ENCODE peak calls at places on chromosomes 7 and 10, in five cellular contexts. One of them, this sample, is unnamed.

GRCh38 chr10:123357363-123358075 is 203.3 kb downstream of the BUB3 start:
- DNase-seq in aorta: no peak
- DNase-seq in ascending aorta: no peak
- DNase-seq in activated T-cell treated with anti-CD3 and anti-CD28 coated beads, Interleukin-2, amount 50 U/mL, for 72 hours: no peak
- DNase-seq in GM12865: no peak
- DNase-seq in this sample: no peak

GRCh38 chr7:105396566-105396965 is 7.8 kb upstream of the SRPK2 start:
- DNase-seq in aorta: no peak
- DNase-seq in ascending aorta: no peak
- DNase-seq in activated T-cell treated with anti-CD3 and anti-CD28 coated beads, Interleukin-2, amount 50 U/mL, for 72 hours: no peak
- DNase-seq in GM12865: no peak
- DNase-seq in this sample: no peak

GRCh38 chr10:43223056-43223455 is 43.8 kb downstream of the RASGEF1A start:
- DNase-seq in aorta: no peak
- DNase-seq in ascending aorta: no peak
- DNase-seq in activated T-cell treated with anti-CD3 and anti-CD28 coated beads, Interleukin-2, amount 50 U/mL, for 72 hours: no peak
- DNase-seq in GM12865: no peak
- DNase-seq in this sample: no peak

GRCh38 chr10:61901829-61902447 is 439 bp downstream of the ARID5B start:
- DNase-seq in aorta: no peak
- DNase-seq in ascending aorta: no peak
- DNase-seq in activated T-cell treated with anti-CD3 and anti-CD28 coated beads, Interleukin-2, amount 50 U/mL, for 72 hours: no peak
- DNase-seq in GM12865: peak; percentile 43
- DNase-seq in this sample: peak; percentile 61

GRCh38 chr7:43631559-43631958 is 48.7 kb downstream of the STK17A start:
- DNase-seq in aorta: no peak
- DNase-seq in ascending aorta: no peak
- DNase-seq in activated T-cell treated with anti-CD3 and anti-CD28 coated beads, Interleukin-2, amount 50 U/mL, for 72 hours: no peak
- DNase-seq in GM12865: peak; percentile 42
- DNase-seq in this sample: no peak

GRCh38 chr7:15399446-15399845 is 162.4 kb downstream of the AGMO start:
- DNase-seq in aorta: no peak
- DNase-seq in ascending aorta: no peak
- DNase-seq in activated T-cell treated with anti-CD3 and anti-CD28 coated beads, Interleukin-2, amount 50 U/mL, for 72 hours: no peak
- DNase-seq in GM12865: no peak
- DNase-seq in this sample: peak; percentile 54

GRCh38 chr7:69656890-69657289 is 58.6 kb downstream of the AUTS2 start:
- DNase-seq in aorta: no peak
- DNase-seq in ascending aorta: no peak
- DNase-seq in activated T-cell treated with anti-CD3 and anti-CD28 coated beads, Interleukin-2, amount 50 U/mL, for 72 hours: no peak
- DNase-seq in GM12865: no peak
- DNase-seq in this sample: peak; percentile 36

GRCh38 chr7:112084506-112084905 is 121.7 kb downstream of the DOCK4 start:
- DNase-seq in aorta: no peak
- DNase-seq in ascending aorta: no peak
- DNase-seq in activated T-cell treated with anti-CD3 and anti-CD28 coated beads, Interleukin-2, amount 50 U/mL, for 72 hours: no peak
- DNase-seq in GM12865: peak; percentile 58
- DNase-seq in this sample: peak; percentile 81

GRCh38 chr10:45466784-45467183 is 92.8 kb downstream of the ALOX5 start:
- DNase-seq in aorta: no peak
- DNase-seq in ascending aorta: no peak
- DNase-seq in activated T-cell treated with anti-CD3 and anti-CD28 coated beads, Interleukin-2, amount 50 U/mL, for 72 hours: no peak
- DNase-seq in GM12865: no peak
- DNase-seq in this sample: no peak

GRCh38 chr10:108862691-108863350 is 1060.5 kb downstream of the XPNPEP1 start:
- DNase-seq in aorta: no peak
- DNase-seq in ascending aorta: no peak
- DNase-seq in activated T-cell treated with anti-CD3 and anti-CD28 coated beads, Interleukin-2, amount 50 U/mL, for 72 hours: no peak
- DNase-seq in GM12865: no peak
- DNase-seq in this sample: no peak

GRCh38 chr7:105122619-105123018 is 108.6 kb downstream of the KMT2E start:
- DNase-seq in aorta: no peak
- DNase-seq in ascending aorta: no peak
- DNase-seq in activated T-cell treated with anti-CD3 and anti-CD28 coated beads, Interleukin-2, amount 50 U/mL, for 72 hours: no peak
- DNase-seq in GM12865: no peak
- DNase-seq in this sample: no peak

GRCh38 chr10:29140991-29141390 is 147.9 kb upstream of the LYZL1 start:
- DNase-seq in aorta: no peak
- DNase-seq in ascending aorta: no peak
- DNase-seq in activated T-cell treated with anti-CD3 and anti-CD28 coated beads, Interleukin-2, amount 50 U/mL, for 72 hours: no peak
- DNase-seq in GM12865: no peak
- DNase-seq in this sample: peak; percentile 89

GRCh38 chr10:115272482-115272881 is 179.3 kb downstream of the ATRNL1 start:
- DNase-seq in aorta: no peak
- DNase-seq in ascending aorta: no peak
- DNase-seq in activated T-cell treated with anti-CD3 and anti-CD28 coated beads, Interleukin-2, amount 50 U/mL, for 72 hours: no peak
- DNase-seq in GM12865: no peak
- DNase-seq in this sample: no peak

GRCh38 chr10:59047180-59047579 is 129.3 kb upstream of the PHYHIPL start:
- DNase-seq in aorta: no peak
- DNase-seq in ascending aorta: no peak
- DNase-seq in activated T-cell treated with anti-CD3 and anti-CD28 coated beads, Interleukin-2, amount 50 U/mL, for 72 hours: no peak
- DNase-seq in GM12865: no peak
- DNase-seq in this sample: no peak

GRCh38 chr10:11295492-11295891 is 277.8 kb downstream of the CELF2 start:
- DNase-seq in aorta: no peak
- DNase-seq in ascending aorta: no peak
- DNase-seq in activated T-cell treated with anti-CD3 and anti-CD28 coated beads, Interleukin-2, amount 50 U/mL, for 72 hours: no peak
- DNase-seq in GM12865: no peak
- DNase-seq in this sample: no peak

GRCh38 chr10:3761111-3761686 is 23.8 kb downstream of the KLF6 start:
- DNase-seq in aorta: no peak
- DNase-seq in ascending aorta: peak; percentile 62
- DNase-seq in activated T-cell treated with anti-CD3 and anti-CD28 coated beads, Interleukin-2, amount 50 U/mL, for 72 hours: peak; percentile 31
- DNase-seq in GM12865: peak; percentile 82
- DNase-seq in this sample: no peak

GRCh38 chr7:91929463-91929862 is 11.2 kb upstream of the AKAP9 start:
- DNase-seq in aorta: no peak
- DNase-seq in ascending aorta: no peak
- DNase-seq in activated T-cell treated with anti-CD3 and anti-CD28 coated beads, Interleukin-2, amount 50 U/mL, for 72 hours: no peak
- DNase-seq in GM12865: peak; percentile 17
- DNase-seq in this sample: no peak

GRCh38 chr7:20030915-20031362 is 186.2 kb downstream of the MACC1 start:
- DNase-seq in aorta: no peak
- DNase-seq in ascending aorta: no peak
- DNase-seq in activated T-cell treated with anti-CD3 and anti-CD28 coated beads, Interleukin-2, amount 50 U/mL, for 72 hours: no peak
- DNase-seq in GM12865: peak; percentile 56
- DNase-seq in this sample: peak; percentile 37

This sample was measured in cardiac fibroblast.